ENCODE peak calls at places on chromosomes 5 and 9, in four cellular contexts. S is SK-N-SH, T is K562, A is H1. E is an unnamed sample.

GRCh38 chr9:35728041-35728971 is 3.7 kb downstream of the TLN1 start:
- DNase-seq in S (no peak), T (peak; percentile 24), A (no peak), E (peak; percentile 52)

GRCh38 chr5:109455598-109456096 is 45.9 kb upstream of the PJA2 start:
- DNase-seq in S (peak; percentile 10), T (no peak), A (no peak), E (no peak)

GRCh38 chr5:172113036-172113435 is 75.0 kb downstream of the STK10 start:
- DNase-seq in S (no peak), T (no peak), A (no peak), E (no peak)

GRCh38 chr5:143383988-143384387 is 19.5 kb downstream of the NR3C1 start:
- DNase-seq in S (no peak), T (no peak), A (no peak), E (no peak)

GRCh38 chr5:34627794-34628193 is 28.3 kb upstream of the RAI14 start:
- DNase-seq in S (no peak), T (no peak), A (no peak), E (no peak)

GRCh38 chr9:33170464-33171156 is 3.5 kb upstream of the B4GALT1 start:
- DNase-seq in S (peak; percentile 64), T (no peak), A (no peak), E (peak; percentile 42)

GRCh38 chr5:56314536-56314935 is 81.4 kb upstream of the ANKRD55 start:
- DNase-seq in S (no peak), T (peak; percentile 63), A (no peak), E (peak; percentile 35)

GRCh38 chr9:129703667-129704355 is 38.4 kb downstream of the PRRX2 start:
- DNase-seq in S (no peak), T (no peak), A (no peak), E (no peak)

GRCh38 chr5:168282120-168282519 is 9.3 kb upstream of the WWC1 start:
- DNase-seq in S (no peak), T (no peak), A (no peak), E (no peak)

GRCh38 chr9:19231126-19232035 is 888 bp downstream of the DENND4C start:
- DNase-seq in S (peak; percentile 20), T (peak; percentile 7), A (no peak), E (peak; percentile 61)

GRCh38 chr9:14057347-14058077 is 256.4 kb downstream of the NFIB start:
- DNase-seq in S (peak; percentile 47), T (no peak), A (no peak), E (no peak)

GRCh38 chr5:150580917-150581316 is 59.5 kb upstream of the SYNPO start:
- DNase-seq in S (no peak), T (no peak), A (no peak), E (no peak)

GRCh38 chr9:134326754-134327526 is 685 bp downstream of the RXRA start:
- DNase-seq in S (peak; percentile 84), T (peak; percentile 61), A (no peak), E (no peak)

GRCh38 chr9:134325096-134325812 is 1.0 kb upstream of the RXRA start:
- DNase-seq in S (no peak), T (peak; percentile 72), A (no peak), E (peak; percentile 47)

GRCh38 chr9:134324359-134325095 is 1.7 kb upstream of the RXRA start:
- DNase-seq in S (no peak), T (no peak), A (no peak), E (no peak)

GRCh38 chr9:134327671-134328231 is 1.5 kb downstream of the RXRA start:
- DNase-seq in S (no peak), T (no peak), A (no peak), E (no peak)

GRCh38 chr9:134325813-134326753 is at the start of gene RXRA:
- DNase-seq in S (peak; percentile 97), T (peak; percentile 93), A (no peak), E (peak; percentile 66)
- TF ChIP-seq TEAD4 in S (no peak), T (no peak), A (no peak), E (no peak)

DNA sequence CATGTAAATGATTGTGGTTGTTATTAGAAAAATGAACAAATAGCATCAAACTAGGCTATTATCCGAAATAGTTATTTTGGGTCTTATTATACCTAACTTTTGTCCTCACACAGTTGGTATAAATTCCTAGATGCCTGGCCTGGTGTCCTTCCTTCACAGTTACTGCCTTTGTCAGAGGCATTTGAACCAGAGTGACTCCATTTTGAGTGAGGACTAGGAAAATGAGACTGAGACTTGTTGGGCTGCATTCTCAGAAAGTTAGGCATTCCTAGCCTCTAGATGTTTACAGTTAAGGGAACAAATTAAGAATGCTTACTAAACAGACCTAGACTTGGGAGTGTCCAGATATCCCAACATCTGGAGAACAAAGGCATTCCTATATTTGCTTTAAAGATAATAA is 283.5 kb upstream of the C9orf72 start:
- DNase-seq in S (no peak), T (no peak), A (no peak), E (no peak)
- TF ChIP-seq TEAD4 in S (no peak), T (no peak), A (no peak), E (no peak)

DNA sequence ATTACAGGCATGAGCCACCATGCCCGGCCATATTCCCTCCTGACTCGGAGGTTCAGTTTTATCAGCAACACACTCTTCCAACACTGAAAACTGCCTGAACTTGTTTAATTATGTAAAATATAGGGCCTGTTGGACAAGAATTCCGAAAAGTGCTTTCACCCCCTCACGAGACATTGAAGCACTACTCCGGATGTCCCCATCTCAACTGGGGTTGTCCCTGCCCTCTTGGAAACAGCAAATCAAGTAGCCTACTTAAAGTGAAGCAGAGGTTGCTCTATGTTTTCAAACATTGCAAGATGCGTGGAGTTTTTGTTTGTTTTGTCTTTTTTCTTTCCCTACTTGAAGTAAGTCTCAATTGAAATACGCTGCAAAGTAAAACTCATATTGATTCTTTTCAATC is 7.6 kb downstream of the PTGER4 start:
- DNase-seq in S (no peak), T (no peak), A (no peak), E (no peak)
- TF ChIP-seq TEAD4 in S (no peak), T (no peak), A (no peak), E (no peak)

DNA sequence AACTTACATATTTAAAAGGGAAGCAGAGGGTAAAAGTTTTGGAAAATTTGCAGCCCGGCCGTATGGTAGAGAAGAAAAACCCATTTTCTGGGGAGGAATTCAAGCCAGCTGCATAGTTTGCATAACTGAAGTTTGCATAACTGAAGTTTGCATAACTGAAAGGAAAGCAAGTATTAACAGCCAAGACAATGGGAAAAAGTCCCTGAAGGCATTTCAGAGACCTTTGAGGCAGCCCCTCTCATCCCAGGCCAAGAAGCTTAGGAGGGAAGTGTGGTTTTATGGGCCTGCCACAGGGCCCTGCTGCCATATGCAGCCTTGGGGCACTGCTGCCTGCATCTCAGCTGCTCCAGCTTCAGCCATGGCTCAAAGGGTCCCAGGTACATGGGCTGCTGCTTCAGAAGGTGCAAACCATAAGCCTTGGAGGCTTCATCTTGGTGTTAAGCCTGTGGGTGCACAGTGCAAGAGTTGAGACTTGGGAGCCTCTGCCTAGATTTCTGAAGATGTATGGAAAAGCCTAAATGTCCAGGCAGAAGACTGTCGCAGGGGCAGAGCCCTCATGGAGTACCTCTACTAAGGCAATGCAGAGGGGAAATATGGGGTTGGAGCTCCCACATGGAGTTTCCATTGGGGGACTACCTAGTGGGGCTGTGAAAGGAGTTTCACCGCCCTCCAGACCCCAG is 36.9 kb upstream of the CXCL14 start:
- DNase-seq in S (no peak), T (no peak), A (peak; percentile 27), E (no peak)
- TF ChIP-seq TEAD4 in S (no peak), T (no peak), A (peak; percentile 74), E (no peak)

DNA sequence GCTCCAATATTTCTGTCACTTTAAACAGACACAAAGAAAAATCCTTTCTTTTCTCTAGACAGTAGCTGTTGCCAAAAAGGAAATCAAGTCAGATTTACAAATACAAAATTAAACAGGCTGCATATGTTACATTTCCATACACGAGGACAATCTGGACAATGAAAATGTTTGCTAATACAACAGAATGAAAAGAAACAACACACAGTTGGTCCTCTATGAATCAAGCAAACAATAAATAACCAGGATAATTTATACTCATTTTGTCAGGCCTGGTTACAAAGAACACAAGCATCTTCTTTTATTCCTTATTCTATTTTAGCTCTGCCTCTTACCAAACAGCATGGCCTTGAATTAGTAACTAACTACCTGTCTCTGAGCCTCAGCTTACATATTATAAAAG is 156.4 kb downstream of the MAPKAP1 start:
- DNase-seq in S (no peak), T (no peak), A (no peak), E (no peak)
- TF ChIP-seq TEAD4 in S (no peak), T (no peak), A (no peak), E (no peak)

GRCh38 chr9:86354882-86355399 is 731 bp upstream of the TUT7 start:
- DNase-seq in S (peak; percentile 36), T (peak; percentile 20), A (no peak), E (no peak)

GRCh38 chr9:86353591-86354047 is 591 bp downstream of the TUT7 start:
- DNase-seq in S (no peak), T (no peak), A (peak; percentile 1), E (no peak)

GRCh38 chr9:86355814-86356213 is 1.6 kb upstream of the TUT7 start:
- DNase-seq in S (no peak), T (no peak), A (no peak), E (no peak)

GRCh38 chr9:86352440-86353106 is 1.6 kb downstream of the TUT7 start:
- DNase-seq in S (no peak), T (no peak), A (no peak), E (no peak)

GRCh38 chr9:86354048-86354881 is at the start of gene TUT7:
- DNase-seq in S (peak; percentile 94), T (peak; percentile 85), A (peak; percentile 82), E (peak; percentile 97)
- TF ChIP-seq TEAD4 in S (no peak), T (no peak), A (no peak), E (no peak)

GRCh38 chr5:76165029-76165428 is 81.8 kb downstream of the SV2C start:
- DNase-seq in S (no peak), T (no peak), A (no peak), E (no peak)

GRCh38 chr5:76166886-76167576 is 83.8 kb downstream of the SV2C start:
- DNase-seq in S (no peak), T (no peak), A (no peak), E (no peak)

GRCh38 chr5:76174101-76174500 is 90.9 kb downstream of the SV2C start:
- DNase-seq in S (no peak), T (no peak), A (no peak), E (no peak)

GRCh38 chr5:76165961-76166360 is 82.8 kb downstream of the SV2C start:
- DNase-seq in S (no peak), T (no peak), A (no peak), E (no peak)

DNA sequence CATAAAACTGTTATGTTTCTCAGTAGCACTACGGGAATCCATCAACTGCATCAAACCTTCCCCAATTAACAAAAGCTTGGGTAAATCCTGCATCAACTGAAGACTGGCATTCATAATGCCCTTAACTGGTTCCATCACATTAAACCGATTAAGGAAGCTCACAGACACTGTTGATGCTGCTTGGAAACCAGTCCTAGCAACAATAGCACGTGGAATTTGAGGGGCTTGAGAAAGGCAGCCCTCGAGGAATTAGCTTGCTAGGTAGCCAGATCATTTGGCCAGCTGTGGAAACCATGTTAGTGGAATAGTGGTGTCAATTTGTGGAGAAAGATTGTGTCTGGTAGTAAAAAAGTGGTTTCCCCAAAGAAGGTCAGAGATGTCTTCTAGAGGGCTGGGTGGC is 86.4 kb downstream of the SV2C start:
- DNase-seq in S (peak; percentile 33), T (no peak), A (no peak), E (no peak)
- TF ChIP-seq TEAD4 in S (no peak), T (no peak), A (no peak), E (no peak)